ENCODE peak calls at places on chromosome 22, in four cellular contexts. J is kidney, Y is IMR-90, P is foreskin fibroblast. W is an unnamed sample.

GRCh38 chr22:38416621-38417251 is 38.3 kb downstream of the KCNJ4 start:
- DNase-seq in J (peak; percentile 57), P (no peak), Y (no peak), W (no peak)

GRCh38 chr22:28479912-28480311 is 199.7 kb downstream of the TTC28 start:
- DNase-seq in J (no peak), Y (peak; percentile 27), P (no peak), W (no peak)

GRCh38 chr22:43236401-43237166 is 49.6 kb upstream of the TTLL12 start:
- DNase-seq in Y (no peak), P (no peak), J (no peak), W (no peak)

GRCh38 chr22:31818481-31819392 is 64.9 kb downstream of the DEPDC5 start:
- DNase-seq in Y (peak; percentile 48), P (peak; percentile 31), J (no peak), W (peak; percentile 5)

GRCh38 chr22:17777005-17777716 is 2.9 kb upstream of the BID start:
- DNase-seq in P (no peak), Y (no peak), J (peak; percentile 74), W (no peak)

GRCh38 chr22:38754247-38755154 is 1.3 kb downstream of the SUN2 start:
- DNase-seq in P (peak; percentile 67), J (peak; percentile 80), Y (peak; percentile 43), W (peak; percentile 84)

GRCh38 chr22:24391836-24392217 is 35.6 kb upstream of the ADORA2A start:
- DNase-seq in Y (peak; percentile 77), J (no peak), P (peak; percentile 79), W (peak; percentile 86)

GRCh38 chr22:30566125-30566524 is 8.3 kb downstream of the GAL3ST1 start:
- DNase-seq in J (no peak), Y (no peak), P (no peak), W (no peak)

GRCh38 chr22:25069758-25070461 is 117.4 kb downstream of the KIAA1671 start:
- DNase-seq in J (no peak), Y (no peak), P (no peak), W (no peak)

GRCh38 chr22:48758905-48759875 is 1068.5 kb downstream of the BRD1 start:
- DNase-seq in P (no peak), Y (no peak), J (no peak), W (no peak)

GRCh38 chr22:47738472-47739013 is 976.1 kb downstream of the TBC1D22A start:
- DNase-seq in J (no peak), Y (no peak), P (no peak), W (no peak)

GRCh38 chr22:31561970-31562369 is 65.6 kb downstream of the SFI1 start:
- DNase-seq in Y (no peak), P (no peak), J (no peak), W (peak; percentile 13)

GRCh38 chr22:42353883-42354727 is 78.1 kb downstream of the NFAM1 start:
- DNase-seq in Y (peak; percentile 13), J (no peak), P (peak; percentile 87), W (no peak)

GRCh38 chr22:39900306-39901227 is at the start of gene GRAP2:
- DNase-seq in J (no peak), P (no peak), Y (no peak), W (no peak)

GRCh38 chr22:37525073-37525745 is 6.0 kb upstream of the CARD10 start:
- DNase-seq in Y (peak; percentile 84), P (peak; percentile 96), J (peak; percentile 80), W (peak; percentile 83)

DNA sequence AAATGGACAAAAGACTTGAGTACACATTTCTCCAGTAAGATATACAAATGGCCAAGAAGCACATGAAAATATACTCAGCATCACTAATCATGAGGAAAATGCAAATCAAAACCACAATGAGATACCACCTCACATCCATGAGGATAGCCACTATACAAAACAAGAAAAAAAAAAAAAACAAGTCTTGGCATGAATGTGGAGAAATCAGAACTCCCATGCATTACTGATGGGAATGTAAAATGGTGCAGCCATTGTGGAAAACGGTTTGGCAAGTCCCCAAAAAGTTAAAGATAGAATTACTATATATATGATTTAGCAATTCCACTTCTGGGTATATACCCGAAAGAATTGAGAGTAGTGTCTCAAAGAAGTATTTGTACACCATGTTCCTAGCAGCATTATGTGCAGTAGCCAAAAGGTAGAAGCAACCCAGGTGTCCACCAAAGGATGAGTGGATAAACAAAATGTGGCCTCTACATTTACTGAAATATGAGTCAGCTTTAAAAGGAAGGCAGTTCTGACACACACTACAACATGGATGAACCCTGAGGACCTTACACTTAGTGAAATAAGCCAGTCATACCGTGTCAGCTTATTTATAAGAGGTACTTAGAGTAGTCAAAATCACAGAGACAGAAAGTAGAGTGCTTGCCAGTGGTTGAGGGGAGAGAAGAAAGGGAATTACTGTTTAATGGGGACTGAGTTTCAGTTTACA is 146.3 kb downstream of the WNT7B start:
- DNase-seq in J (no peak), Y (peak; percentile 83), P (peak; percentile 63), W (no peak)
- H3K4me3 ChIP-seq in J (no peak overlapping the region), Y (no peak overlapping the region), P (no peak overlapping the region), W (no peak overlapping the region)

DNA sequence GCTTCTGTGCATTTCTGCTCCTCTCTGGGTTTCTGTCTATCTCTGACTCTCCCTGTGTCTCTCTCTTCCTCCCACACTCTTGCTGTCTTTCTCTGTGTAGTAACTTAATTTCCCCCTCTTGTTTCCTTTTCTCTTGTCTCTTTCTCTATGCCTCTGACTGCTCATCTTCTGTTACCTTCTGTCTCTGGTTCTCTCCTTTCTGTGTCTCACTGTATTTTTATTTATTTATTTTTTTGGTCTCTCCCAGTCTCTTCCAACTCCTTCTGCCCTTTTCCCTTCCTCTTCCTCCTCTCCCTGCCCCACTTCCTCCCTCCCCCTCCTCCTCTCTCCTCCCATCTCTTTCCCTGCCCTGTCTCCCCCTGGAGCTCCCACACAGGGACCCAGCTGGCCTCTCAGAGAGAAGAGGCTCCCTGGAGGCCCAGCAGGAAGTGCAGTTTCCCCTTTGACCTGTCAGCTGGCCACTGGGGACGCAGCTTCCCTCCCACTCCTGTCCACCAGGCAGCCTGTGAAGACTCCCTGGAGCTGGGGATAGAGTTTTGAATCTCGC is 38.3 kb upstream of the MYH9 start:
- DNase-seq in Y (peak; percentile 53), J (peak; percentile 91), P (peak; percentile 61), W (peak; percentile 56)
- TF ChIP-seq CTCF in Y (no peak), J (no peak), P (no peak), W (no peak)

DNA sequence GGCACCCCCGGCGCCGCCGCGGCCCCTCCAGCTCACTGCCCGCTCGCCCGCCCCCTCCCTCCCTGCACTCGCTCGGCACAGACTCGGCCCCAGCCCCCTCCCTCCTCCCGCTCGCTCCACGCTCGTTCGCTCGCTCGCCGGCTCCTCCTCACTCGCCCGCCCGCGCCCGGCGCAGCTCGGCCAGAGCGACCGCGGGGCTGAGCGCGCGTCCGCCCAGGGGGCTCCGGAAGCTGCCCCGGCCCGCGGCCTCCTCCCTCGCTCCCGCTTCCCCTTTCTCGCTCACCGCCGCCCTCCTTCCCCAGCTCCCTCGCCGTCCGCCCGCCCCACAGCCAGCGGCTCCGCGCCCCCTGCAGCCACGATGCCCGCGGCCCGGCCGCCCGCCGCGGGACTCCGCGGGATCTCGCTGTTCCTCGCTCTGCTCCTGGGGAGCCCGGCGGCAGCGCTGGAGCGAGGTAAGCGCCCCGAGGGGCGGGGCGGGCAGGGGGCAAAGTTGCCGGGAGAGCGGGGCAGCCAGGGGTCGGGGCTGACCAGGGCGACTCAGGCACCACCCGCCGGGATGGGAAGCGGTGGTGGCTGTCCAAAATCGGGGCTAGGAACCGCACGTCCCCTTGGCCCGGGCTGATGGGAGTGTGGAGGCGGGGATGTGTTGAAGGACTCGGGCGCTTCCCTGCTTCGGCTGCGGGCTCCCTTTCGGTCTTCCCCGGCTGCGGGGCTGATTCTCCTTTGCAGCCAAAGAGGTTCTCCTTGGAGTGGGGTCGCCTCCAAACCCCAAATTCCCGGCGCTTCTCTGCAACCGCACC is at the start of gene SEZ6L:
- DNase-seq in Y (no peak), P (no peak), J (no peak), W (no peak)
- H3K4me3 ChIP-seq in Y (no peak within 1 kb of the TSS), P (no peak within 1 kb of the TSS), J (no peak within 1 kb of the TSS), W (no peak within 1 kb of the TSS)

GRCh38 chr22:19800761-19801244 is 40.2 kb downstream of the TBX1 start:
- DNase-seq in P (peak; percentile 51), Y (peak; percentile 25), J (peak; percentile 69), W (peak; percentile 22)
- TF ChIP-seq CTCF in P (peak; percentile 52), Y (peak; percentile 43), J (no peak), W (peak; percentile 29)

DNA sequence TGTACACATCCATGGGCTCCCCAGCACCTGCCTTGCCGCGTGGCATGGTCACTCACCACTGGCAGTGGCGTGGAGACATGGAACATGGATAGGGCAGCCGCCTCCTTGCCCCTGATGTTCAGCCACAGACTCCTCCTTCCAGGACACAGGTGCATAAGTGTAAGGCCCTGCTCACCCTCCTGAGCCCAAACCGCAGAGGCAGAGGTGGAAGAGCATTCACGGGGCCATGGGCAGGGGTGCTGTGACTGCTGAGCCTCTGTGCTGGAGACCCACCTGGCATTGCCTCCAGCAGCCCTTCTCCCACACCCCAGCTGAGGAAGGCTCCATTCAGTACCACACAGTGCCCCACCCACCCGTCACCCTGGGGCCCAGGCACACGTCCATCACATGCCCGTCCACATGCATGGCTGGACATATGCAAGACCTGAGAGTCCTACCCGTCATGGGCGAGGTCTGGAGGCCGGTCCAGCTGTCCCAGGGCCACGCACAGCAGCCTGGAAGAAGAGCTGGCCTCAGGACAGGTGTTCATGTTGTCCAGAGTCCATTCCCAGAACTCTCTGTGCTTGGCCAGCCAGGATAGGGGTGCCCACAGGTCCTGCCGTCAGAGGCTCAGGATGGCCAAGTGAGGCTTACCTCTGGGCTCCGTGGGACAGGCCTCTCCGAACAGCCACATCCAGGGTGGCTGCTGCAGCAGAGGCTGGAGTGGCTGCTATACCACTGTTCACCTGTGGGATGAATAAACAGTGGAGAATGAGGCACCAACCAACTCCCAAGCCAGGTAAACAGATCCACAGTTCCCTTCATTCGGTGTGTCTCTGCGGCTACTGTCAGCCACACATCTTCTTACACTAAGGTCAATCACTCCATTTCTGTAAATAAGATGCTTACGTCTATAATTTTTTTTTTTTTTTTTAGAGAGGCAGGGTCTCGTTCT is 1.7 kb upstream of the TUBGCP6 start:
- DNase-seq in Y (no peak), P (no peak), J (no peak), W (no peak)
- H3K4me3 ChIP-seq in Y (no peak overlapping the region), P (no peak overlapping the region), J (no peak overlapping the region), W (no peak overlapping the region)

DNA sequence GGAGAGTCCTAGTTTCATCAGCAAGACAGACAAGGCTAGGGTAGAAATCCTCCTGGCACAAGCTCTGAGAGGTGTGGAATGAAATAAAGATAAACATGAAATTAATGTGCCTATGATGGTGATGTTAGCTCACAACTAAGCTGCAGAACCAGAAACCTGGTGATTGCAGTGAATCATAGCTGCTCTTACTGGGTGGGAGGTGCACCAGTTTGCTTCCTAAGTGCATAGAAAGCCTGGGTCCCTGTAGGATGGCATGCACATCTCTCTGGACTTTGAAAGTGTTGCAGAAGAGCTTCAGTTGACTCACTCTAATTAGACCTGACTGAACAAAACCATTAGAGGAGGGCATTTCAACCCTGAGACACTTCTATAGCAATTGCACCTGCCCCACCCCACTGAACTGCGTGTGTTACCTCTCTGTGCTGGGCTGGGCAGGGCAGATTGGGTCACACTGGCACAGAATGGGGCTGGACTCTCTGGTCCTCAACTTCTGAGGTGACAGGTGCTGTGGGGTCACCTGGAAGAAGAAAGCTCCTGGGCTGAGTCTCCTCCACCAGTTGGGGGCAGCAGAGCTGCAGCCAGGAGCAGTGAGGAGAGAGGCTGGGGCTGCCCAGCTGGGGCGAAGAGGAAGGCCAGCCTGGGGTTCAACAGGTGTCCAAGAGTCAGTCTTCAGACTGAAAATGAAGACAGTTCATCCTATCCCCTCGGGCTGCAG is 57.9 kb downstream of the GGTLC2 start:
- DNase-seq in J (no peak), Y (no peak), P (peak; percentile 46), W (peak; percentile 21)
- TF ChIP-seq CTCF in J (no peak), Y (no peak), P (no peak), W (peak; percentile 66)

W was measured in cardiac fibroblast.